ENCODE peak calls at places on chromosome 11, in nine cellular contexts. One of them, this sample, is unnamed.

GRCh38 chr11:70470127-70470526 is 71.8 kb downstream of the CTTN start:
- DNase-seq in heart left ventricle: no peak
- DNase-seq in uterus: no peak
- DNase-seq in transverse colon: no peak
- DNase-seq in A549: no peak
- DNase-seq in tibial nerve: no peak
- DNase-seq in stomach: peak
- DNase-seq in HCT116: no peak
- DNase-seq in Peyer's patch: no peak
- DNase-seq in this sample: no peak

GRCh38 chr11:88535916-88536547 is 198.5 kb upstream of the CTSC start:
- DNase-seq in heart left ventricle: no peak
- DNase-seq in uterus: no peak
- DNase-seq in transverse colon: no peak
- DNase-seq in A549: peak
- DNase-seq in tibial nerve: no peak
- DNase-seq in stomach: no peak
- DNase-seq in HCT116: peak
- DNase-seq in Peyer's patch: no peak
- DNase-seq in this sample: no peak

GRCh38 chr11:122342089-122342749 is 226.2 kb upstream of the BLID start:
- DNase-seq in heart left ventricle: no peak
- DNase-seq in uterus: no peak
- DNase-seq in transverse colon: no peak
- DNase-seq in A549: peak
- DNase-seq in tibial nerve: no peak
- DNase-seq in stomach: no peak
- DNase-seq in HCT116: peak
- DNase-seq in Peyer's patch: no peak
- DNase-seq in this sample: no peak

GRCh38 chr11:6992026-6992425 is 28.1 kb downstream of the ZNF214 start:
- DNase-seq in heart left ventricle: no peak
- DNase-seq in uterus: no peak
- DNase-seq in transverse colon: no peak
- DNase-seq in A549: no peak
- DNase-seq in tibial nerve: no peak
- DNase-seq in stomach: no peak
- DNase-seq in HCT116: no peak
- DNase-seq in Peyer's patch: no peak
- DNase-seq in this sample: no peak

GRCh38 chr11:94084164-94084563 is 44.5 kb upstream of the PANX1 start:
- DNase-seq in heart left ventricle: no peak
- DNase-seq in uterus: no peak
- DNase-seq in transverse colon: no peak
- DNase-seq in A549: no peak
- DNase-seq in tibial nerve: no peak
- DNase-seq in stomach: no peak
- DNase-seq in HCT116: no peak
- DNase-seq in Peyer's patch: no peak
- DNase-seq in this sample: no peak

GRCh38 chr11:2577071-2578005 is 122.5 kb downstream of the KCNQ1OT1 start:
- DNase-seq in heart left ventricle: peak
- DNase-seq in uterus: no peak
- DNase-seq in transverse colon: peak
- DNase-seq in A549: no peak
- DNase-seq in tibial nerve: no peak
- DNase-seq in stomach: no peak
- DNase-seq in HCT116: no peak
- DNase-seq in Peyer's patch: peak
- DNase-seq in this sample: peak

GRCh38 chr11:93718057-93718563 is 23.2 kb downstream of the TAF1D start:
- DNase-seq in heart left ventricle: no peak
- DNase-seq in uterus: no peak
- DNase-seq in transverse colon: no peak
- DNase-seq in A549: no peak
- DNase-seq in tibial nerve: no peak
- DNase-seq in stomach: no peak
- DNase-seq in HCT116: no peak
- DNase-seq in Peyer's patch: no peak
- DNase-seq in this sample: no peak

GRCh38 chr11:82863209-82863608 is 37.0 kb downstream of the PRCP start:
- DNase-seq in heart left ventricle: no peak
- DNase-seq in uterus: no peak
- DNase-seq in transverse colon: no peak
- DNase-seq in A549: no peak
- DNase-seq in tibial nerve: no peak
- DNase-seq in stomach: no peak
- DNase-seq in HCT116: no peak
- DNase-seq in Peyer's patch: no peak
- DNase-seq in this sample: no peak

GRCh38 chr11:283405-284080 is 5.3 kb downstream of the NLRP6 start:
- DNase-seq in heart left ventricle: no peak
- DNase-seq in uterus: no peak
- DNase-seq in transverse colon: no peak
- DNase-seq in A549: no peak
- DNase-seq in tibial nerve: no peak
- DNase-seq in stomach: no peak
- DNase-seq in HCT116: no peak
- DNase-seq in Peyer's patch: peak
- DNase-seq in this sample: no peak

GRCh38 chr11:86277741-86278140 is 24.3 kb upstream of the HIKESHI start:
- DNase-seq in heart left ventricle: no peak
- DNase-seq in uterus: no peak
- DNase-seq in transverse colon: no peak
- DNase-seq in A549: no peak
- DNase-seq in tibial nerve: no peak
- DNase-seq in stomach: no peak
- DNase-seq in HCT116: no peak
- DNase-seq in Peyer's patch: no peak
- DNase-seq in this sample: no peak

GRCh38 chr11:120344302-120345004 is 8.2 kb downstream of the ARHGEF12 start:
- DNase-seq in heart left ventricle: no peak
- DNase-seq in uterus: no peak
- DNase-seq in transverse colon: peak
- DNase-seq in A549: no peak
- DNase-seq in tibial nerve: no peak
- DNase-seq in stomach: no peak
- DNase-seq in HCT116: peak
- DNase-seq in Peyer's patch: no peak
- DNase-seq in this sample: no peak

GRCh38 chr11:36699271-36699670 is 101.2 kb upstream of the RAG2 start:
- DNase-seq in heart left ventricle: no peak
- DNase-seq in uterus: no peak
- DNase-seq in transverse colon: peak
- DNase-seq in A549: no peak
- DNase-seq in tibial nerve: no peak
- DNase-seq in stomach: no peak
- DNase-seq in HCT116: no peak
- DNase-seq in Peyer's patch: no peak
- DNase-seq in this sample: no peak

GRCh38 chr11:68077617-68078592 is 39.1 kb downstream of the TCIRG1 start:
- DNase-seq in heart left ventricle: no peak
- DNase-seq in uterus: no peak
- DNase-seq in transverse colon: no peak
- DNase-seq in A549: no peak
- DNase-seq in tibial nerve: no peak
- DNase-seq in stomach: peak
- DNase-seq in HCT116: no peak
- DNase-seq in Peyer's patch: no peak
- DNase-seq in this sample: peak

GRCh38 chr11:68076371-68077042 is 37.7 kb downstream of the TCIRG1 start:
- DNase-seq in heart left ventricle: no peak
- DNase-seq in uterus: no peak
- DNase-seq in transverse colon: no peak
- DNase-seq in A549: no peak
- DNase-seq in tibial nerve: no peak
- DNase-seq in stomach: no peak
- DNase-seq in HCT116: no peak
- DNase-seq in Peyer's patch: no peak
- DNase-seq in this sample: no peak

GRCh38 chr11:68081691-68082090 is 39.5 kb downstream of the CHKA start:
- DNase-seq in heart left ventricle: no peak
- DNase-seq in uterus: no peak
- DNase-seq in transverse colon: no peak
- DNase-seq in A549: no peak
- DNase-seq in tibial nerve: no peak
- DNase-seq in stomach: peak
- DNase-seq in HCT116: no peak
- DNase-seq in Peyer's patch: no peak
- DNase-seq in this sample: peak

GRCh38 chr11:68083517-68083916 is 37.7 kb downstream of the CHKA start:
- DNase-seq in heart left ventricle: no peak
- DNase-seq in uterus: no peak
- DNase-seq in transverse colon: no peak
- DNase-seq in A549: no peak
- DNase-seq in tibial nerve: no peak
- DNase-seq in stomach: no peak
- DNase-seq in HCT116: no peak
- DNase-seq in Peyer's patch: no peak
- DNase-seq in this sample: no peak

DNA sequence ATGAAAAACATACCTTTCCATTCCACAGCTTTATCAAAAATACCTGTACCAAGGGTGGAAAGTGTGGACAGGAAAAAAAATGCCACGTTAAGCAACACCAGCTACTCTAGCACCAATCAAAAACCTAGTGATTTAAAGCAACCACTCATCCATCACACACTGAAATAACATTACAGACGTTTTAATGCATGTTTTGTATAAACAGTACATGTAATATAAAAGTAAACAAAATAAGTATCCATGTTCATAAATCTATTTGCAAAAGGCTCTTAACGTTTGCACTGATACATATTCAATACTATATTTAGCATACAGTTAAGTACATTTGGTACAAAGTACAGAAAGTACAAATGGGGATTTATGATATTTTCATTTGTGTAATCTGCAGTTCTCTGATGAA is 38.7 kb downstream of the CHKA start:
- DNase-seq in heart left ventricle: no peak
- DNase-seq in uterus: no peak
- DNase-seq in transverse colon: no peak
- DNase-seq in A549: no peak
- DNase-seq in tibial nerve: no peak
- DNase-seq in stomach: no peak
- DNase-seq in HCT116: no peak
- DNase-seq in Peyer's patch: no peak
- DNase-seq in this sample: no peak
- TF ChIP-seq POLR2A in heart left ventricle: no peak
- TF ChIP-seq POLR2A in uterus: no peak
- TF ChIP-seq POLR2A in transverse colon: no peak
- TF ChIP-seq POLR2A in A549: no peak
- TF ChIP-seq POLR2A in tibial nerve: no peak
- TF ChIP-seq POLR2A in stomach: no peak
- TF ChIP-seq POLR2A in HCT116: no peak
- TF ChIP-seq POLR2A in Peyer's patch: no peak
- TF ChIP-seq POLR2A in this sample: no peak

GRCh38 chr11:129778877-129779276 is 36.8 kb upstream of the TMEM45B start:
- DNase-seq in heart left ventricle: no peak
- DNase-seq in uterus: no peak
- DNase-seq in transverse colon: no peak
- DNase-seq in A549: no peak
- DNase-seq in tibial nerve: no peak
- DNase-seq in stomach: no peak
- DNase-seq in HCT116: no peak
- DNase-seq in Peyer's patch: no peak
- DNase-seq in this sample: no peak
- H3K27ac ChIP-seq in heart left ventricle: no peak
- H3K27ac ChIP-seq in uterus: no peak
- H3K27ac ChIP-seq in transverse colon: no peak
- H3K27ac ChIP-seq in A549: no peak
- H3K27ac ChIP-seq in tibial nerve: no peak
- H3K27ac ChIP-seq in stomach: no peak
- H3K27ac ChIP-seq in HCT116: no peak
- H3K27ac ChIP-seq in Peyer's patch: no peak
- H3K27ac ChIP-seq in this sample: no peak

GRCh38 chr11:61518032-61518795 is 9.7 kb downstream of the LRRC10B start:
- DNase-seq in heart left ventricle: no peak
- DNase-seq in uterus: no peak
- DNase-seq in transverse colon: no peak
- DNase-seq in A549: no peak
- DNase-seq in tibial nerve: no peak
- DNase-seq in stomach: no peak
- DNase-seq in HCT116: no peak
- DNase-seq in Peyer's patch: no peak
- DNase-seq in this sample: no peak

GRCh38 chr11:61514050-61514917 is 5.7 kb downstream of the LRRC10B start:
- DNase-seq in heart left ventricle: no peak
- DNase-seq in uterus: no peak
- DNase-seq in transverse colon: no peak
- DNase-seq in A549: no peak
- DNase-seq in tibial nerve: no peak
- DNase-seq in stomach: no peak
- DNase-seq in HCT116: no peak
- DNase-seq in Peyer's patch: no peak
- DNase-seq in this sample: no peak

GRCh38 chr11:61515686-61516085 is 7.1 kb downstream of the LRRC10B start:
- DNase-seq in heart left ventricle: no peak
- DNase-seq in uterus: no peak
- DNase-seq in transverse colon: no peak
- DNase-seq in A549: no peak
- DNase-seq in tibial nerve: no peak
- DNase-seq in stomach: no peak
- DNase-seq in HCT116: no peak
- DNase-seq in Peyer's patch: no peak
- DNase-seq in this sample: no peak

GRCh38 chr11:61516675-61517516 is 8.3 kb downstream of the LRRC10B start:
- DNase-seq in heart left ventricle: no peak
- DNase-seq in uterus: peak
- DNase-seq in transverse colon: no peak
- DNase-seq in A549: peak
- DNase-seq in tibial nerve: peak
- DNase-seq in stomach: peak
- DNase-seq in HCT116: no peak
- DNase-seq in Peyer's patch: peak
- DNase-seq in this sample: peak

DNA sequence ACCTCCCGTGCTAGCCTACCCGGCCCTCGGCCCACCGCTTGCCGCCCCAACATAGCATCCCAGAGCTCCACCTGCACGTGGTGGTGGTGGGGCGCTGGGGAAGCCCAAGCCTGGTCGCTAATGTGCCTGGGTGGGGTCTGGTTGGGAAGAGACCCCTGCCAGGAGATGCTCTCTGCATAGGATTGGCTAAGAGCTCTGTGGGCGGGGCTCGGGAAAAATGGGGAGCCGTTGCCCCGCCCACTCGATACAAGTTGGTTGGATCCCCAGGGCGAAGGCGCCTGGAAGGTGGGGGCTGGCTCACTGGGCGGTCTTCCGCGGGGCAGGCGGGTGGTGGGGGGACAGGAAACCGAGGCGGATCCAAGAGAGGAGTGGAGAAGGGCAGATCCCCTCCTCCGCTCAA is 7.6 kb downstream of the LRRC10B start:
- DNase-seq in heart left ventricle: no peak
- DNase-seq in uterus: no peak
- DNase-seq in transverse colon: no peak
- DNase-seq in A549: no peak
- DNase-seq in tibial nerve: no peak
- DNase-seq in stomach: no peak
- DNase-seq in HCT116: no peak
- DNase-seq in Peyer's patch: no peak
- DNase-seq in this sample: no peak
- H3K4me3 ChIP-seq in heart left ventricle: peak
- H3K4me3 ChIP-seq in uterus: no peak
- H3K4me3 ChIP-seq in transverse colon: no peak
- H3K4me3 ChIP-seq in A549: no peak
- H3K4me3 ChIP-seq in tibial nerve: no peak
- H3K4me3 ChIP-seq in stomach: no peak
- H3K4me3 ChIP-seq in HCT116: no peak
- H3K4me3 ChIP-seq in Peyer's patch: no peak
- H3K4me3 ChIP-seq in this sample: no peak

GRCh38 chr11:103108933-103109817 is at the start of gene DYNC2H1:
- DNase-seq in heart left ventricle: peak
- DNase-seq in uterus: peak
- DNase-seq in transverse colon: peak
- DNase-seq in A549: peak
- DNase-seq in tibial nerve: peak
- DNase-seq in stomach: peak
- DNase-seq in HCT116: peak
- DNase-seq in Peyer's patch: peak
- DNase-seq in this sample: peak
- TF ChIP-seq POLR2A in heart left ventricle: no peak
- TF ChIP-seq POLR2A in uterus: no peak
- TF ChIP-seq POLR2A in transverse colon: no peak
- TF ChIP-seq POLR2A in A549: peak
- TF ChIP-seq POLR2A in tibial nerve: no peak
- TF ChIP-seq POLR2A in stomach: no peak
- TF ChIP-seq POLR2A in HCT116: no peak
- TF ChIP-seq POLR2A in Peyer's patch: no peak
- TF ChIP-seq POLR2A in this sample: no peak

This sample was measured in thyroid gland.